ENCODE peak calls at places on chromosomes 1 and 21, in four cellular contexts. L, T, M and N are unnamed samples.

GRCh38 chr21:36976882-36977651 is 10.6 kb upstream of the HLCS start:
- DNase-seq in L (no peak), T (peak; percentile 48), M (peak; percentile 59), N (peak; percentile 66)

GRCh38 chr1:165069829-165070228 is 286.7 kb downstream of the LMX1A start:
- DNase-seq in L (no peak), T (peak; percentile 77), M (no peak), N (no peak)

GRCh38 chr1:183804916-183805734 is at the start of gene RGL1:
- DNase-seq in L (no peak), T (peak; percentile 80), M (peak; percentile 58), N (peak; percentile 63)

GRCh38 chr1:155976062-155976912 is 2.1 kb downstream of the ARHGEF2 start:
- DNase-seq in L (peak; percentile 77), T (peak; percentile 38), M (peak; percentile 63), N (peak; percentile 71)

GRCh38 chr1:235703516-235703915 is 53.9 kb upstream of the GNG4 start:
- DNase-seq in L (no peak), T (no peak), M (no peak), N (no peak)

GRCh38 chr21:28899744-28900143 is 92.9 kb downstream of the LTN1 start:
- DNase-seq in L (no peak), T (no peak), M (no peak), N (no peak)

GRCh38 chr1:193700710-193701355 is 514.4 kb upstream of the B3GALT2 start:
- DNase-seq in L (no peak), T (no peak), M (no peak), N (no peak)

GRCh38 chr21:42677339-42678117 is 24.1 kb downstream of the PDE9A start:
- DNase-seq in L (no peak), T (no peak), M (no peak), N (no peak)

GRCh38 chr1:214552174-214552608 is 789 bp upstream of the PTPN14 start:
- DNase-seq in L (no peak), T (peak; percentile 76), M (no peak), N (peak; percentile 39)

GRCh38 chr1:182444497-182444896 is 5.4 kb upstream of the RGSL1 start:
- DNase-seq in L (no peak), T (no peak), M (no peak), N (peak; percentile 46)

GRCh38 chr1:226741009-226741408 is 1.9 kb upstream of the ITPKB start:
- DNase-seq in L (no peak), T (no peak), M (no peak), N (no peak)

GRCh38 chr1:72371259-72372035 is 89.1 kb upstream of the NEGR1 start:
- DNase-seq in L (no peak), T (no peak), M (no peak), N (no peak)

GRCh38 chr1:67791686-67792475 is 41.4 kb downstream of the GNG12 start:
- DNase-seq in L (no peak), T (no peak), M (no peak), N (no peak)

GRCh38 chr1:29960906-29961675 is 724.8 kb downstream of the PTPRU start:
- DNase-seq in L (no peak), T (no peak), M (no peak), N (no peak)

GRCh38 chr1:197618065-197618464 is 157.2 kb downstream of the DENND1B start:
- DNase-seq in L (no peak), T (no peak), M (no peak), N (no peak)

GRCh38 chr21:34969431-34970036 is 79.6 kb downstream of the RUNX1 start:
- DNase-seq in L (no peak), T (no peak), M (no peak), N (no peak)

GRCh38 chr1:236141447-236142357 is 637 bp upstream of the GPR137B start:
- DNase-seq in L (no peak), T (no peak), M (peak; percentile 58), N (peak; percentile 71)

GRCh38 chr1:67830928-67831596 is 2.2 kb downstream of the GNG12 start:
- DNase-seq in L (no peak), T (no peak), M (no peak), N (no peak)

GRCh38 chr1:53512807-53513755 is 53.9 kb downstream of the DMRTB1 start:
- DNase-seq in L (no peak), T (no peak), M (no peak), N (no peak)

GRCh38 chr1:26358411-26359384 is 4.8 kb upstream of the CRYBG2 start:
- DNase-seq in L (peak; percentile 69), T (no peak), M (no peak), N (no peak)

GRCh38 chr1:209190591-209191241 is 392.8 kb upstream of the CAMK1G start:
- DNase-seq in L (no peak), T (no peak), M (peak; percentile 71), N (peak; percentile 63)

GRCh38 chr1:106268070-106268469 is 788.4 kb upstream of the PRMT6 start:
- DNase-seq in L (no peak), T (no peak), M (no peak), N (no peak)
- TF ChIP-seq CTCF in L (no peak), T (no peak), M (no peak), N (no peak)

DNA sequence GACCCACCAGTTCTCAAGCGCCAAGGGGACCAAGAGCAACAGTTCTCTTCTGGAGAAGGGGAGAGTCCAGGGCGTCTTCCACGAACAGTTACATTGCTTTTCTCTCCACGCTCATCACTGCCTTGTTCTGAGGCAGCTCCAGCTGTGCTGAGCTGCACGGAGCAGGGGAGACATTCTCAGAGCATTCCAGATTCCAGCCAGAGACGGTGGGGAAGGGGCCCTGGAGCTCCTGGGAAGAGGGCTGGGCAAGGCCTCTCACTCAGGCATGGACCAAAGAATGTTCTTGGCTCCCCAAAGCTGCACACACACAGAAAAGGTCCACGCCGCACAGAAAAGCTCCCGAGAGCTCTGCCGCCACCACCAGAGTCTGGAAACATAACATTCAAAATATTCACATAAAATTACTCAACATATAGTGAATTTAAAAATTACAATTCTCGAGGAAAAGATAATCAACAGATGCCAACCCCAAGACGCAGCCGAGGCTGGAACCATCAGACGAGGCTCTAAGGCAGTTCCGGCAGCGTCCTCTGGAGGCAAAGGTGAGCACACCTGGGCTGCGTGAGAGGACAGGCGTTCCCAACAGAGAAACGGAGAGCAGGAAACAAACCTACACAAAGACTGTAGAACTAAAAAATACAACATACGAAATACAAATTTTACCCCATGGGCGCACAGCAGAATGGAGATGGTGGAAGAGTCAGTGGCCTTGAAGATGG is 40.5 kb downstream of the UBE2G2 start:
- DNase-seq in L (no peak), T (no peak), M (no peak), N (peak; percentile 49)
- TF ChIP-seq CTCF in L (peak; percentile 30), T (no peak), M (no peak), N (no peak)

GRCh38 chr1:194931166-194931565 is 1677.1 kb downstream of the KCNT2 start:
- DNase-seq in L (no peak), T (no peak), M (no peak), N (no peak)
- TF ChIP-seq CTCF in L (no peak), T (no peak), M (no peak), N (no peak)

GRCh38 chr1:115142616-115143015 is 53.3 kb upstream of the TSPAN2 start:
- DNase-seq in L (no peak), T (no peak), M (no peak), N (no peak)
- TF ChIP-seq CTCF in L (no peak), T (no peak), M (no peak), N (no peak)

DNA sequence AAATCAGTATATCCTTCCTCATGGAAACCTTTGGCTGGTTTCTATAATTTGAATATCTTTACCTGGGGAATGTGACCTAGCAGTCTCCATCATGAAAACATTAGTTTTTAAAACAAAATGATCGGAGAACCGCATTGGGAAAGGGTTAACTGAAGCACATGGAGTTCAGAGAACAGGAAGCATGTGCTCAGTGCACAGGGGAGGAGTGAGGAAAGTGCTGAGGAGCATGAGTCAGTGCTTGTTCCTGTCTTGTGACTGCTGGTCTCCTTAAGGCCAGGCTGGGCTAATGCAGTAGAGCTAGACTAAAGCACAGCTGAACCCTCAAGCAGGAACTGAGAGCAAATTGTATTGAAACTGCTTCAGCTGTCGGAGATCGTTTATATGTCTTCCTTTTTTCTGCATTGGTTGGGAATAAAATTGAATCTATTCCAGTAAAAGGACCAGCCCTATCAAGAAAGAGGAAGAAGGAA is 5.8 kb downstream of the IFI16 start:
- DNase-seq in L (peak; percentile 46), T (peak; percentile 13), M (peak; percentile 69), N (peak; percentile 64)
- TF ChIP-seq CTCF in L (no peak), T (no peak), M (no peak), N (no peak)

GRCh38 chr1:229342902-229343587 is at the start of gene CCSAP:
- DNase-seq in L (peak; percentile 40), T (peak; percentile 35), M (peak; percentile 68), N (peak; percentile 73)
- TF ChIP-seq CTCF in L (no peak), T (peak; percentile 24), M (peak; percentile 16), N (no peak)

GRCh38 chr1:154857022-154857421 is 13.1 kb downstream of the KCNN3 start:
- DNase-seq in L (no peak), T (no peak), M (no peak), N (no peak)
- TF ChIP-seq CTCF in L (no peak), T (no peak), M (no peak), N (no peak)

GRCh38 chr1:61337981-61338848 is 255.9 kb downstream of the NFIA start:
- DNase-seq in L (no peak), T (peak; percentile 86), M (no peak), N (no peak)

GRCh38 chr1:61337471-61337870 is 255.1 kb downstream of the NFIA start:
- DNase-seq in L (no peak), T (no peak), M (no peak), N (no peak)

GRCh38 chr1:61338899-61339298 is 256.5 kb downstream of the NFIA start:
- DNase-seq in L (no peak), T (no peak), M (no peak), N (no peak)

GRCh38 chr1:61334718-61335589 is 252.6 kb downstream of the NFIA start:
- DNase-seq in L (no peak), T (no peak), M (no peak), N (no peak)

DNA sequence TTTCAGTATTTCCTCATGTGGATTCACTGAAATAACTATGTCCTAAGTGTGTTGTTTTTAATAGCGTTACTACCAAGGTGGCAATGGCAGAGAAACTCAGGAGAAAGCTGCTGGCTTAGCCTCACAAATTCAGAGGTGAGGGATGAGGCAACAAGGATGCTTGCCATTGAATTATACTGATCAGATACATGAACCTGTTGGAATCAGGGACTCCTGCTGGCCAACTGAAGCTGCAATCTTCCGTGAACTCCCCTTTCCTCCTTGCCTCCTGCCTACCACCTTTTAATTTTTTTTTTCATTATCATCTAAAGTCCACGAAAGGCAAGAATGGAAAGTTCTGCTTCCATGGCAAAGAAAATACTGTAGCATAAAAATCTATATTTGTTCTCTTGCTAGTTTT is 254.7 kb downstream of the NFIA start:
- DNase-seq in L (no peak), T (no peak), M (no peak), N (no peak)
- TF ChIP-seq CTCF in L (no peak), T (no peak), M (no peak), N (no peak)